ENCODE peak calls at places on chromosomes 11 and 22, in five cellular contexts. G, F, I, Y and T are unnamed samples.

GRCh38 chr11:62842171-62842717 is 2.9 kb upstream of the WDR74 start:
- DNase-seq in G (peak), F (no peak), I (peak), Y (no peak), T (no peak)

GRCh38 chr11:47104337-47104950 is 72.2 kb downstream of the ARFGAP2 start:
- DNase-seq in G (no peak), F (peak), I (no peak), Y (no peak), T (no peak)

GRCh38 chr22:46245515-46245914 is 4.6 kb downstream of the CDPF1 start:
- DNase-seq in G (peak), F (no peak), I (no peak), Y (no peak), T (no peak)

GRCh38 chr22:21951931-21952465 is 650 bp downstream of the PPM1F start:
- DNase-seq in G (peak), F (peak), I (no peak), Y (no peak), T (no peak)

GRCh38 chr11:111975076-111975806 is 38.1 kb downstream of the DIXDC1 start:
- DNase-seq in G (no peak), F (no peak), I (no peak), Y (peak), T (no peak)

GRCh38 chr11:77602385-77603105 is 12.8 kb downstream of the AQP11 start:
- DNase-seq in G (no peak), F (peak), I (no peak), Y (peak), T (no peak)

GRCh38 chr11:2474059-2474901 is 29.5 kb downstream of the KCNQ1 start:
- DNase-seq in G (no peak), F (no peak), I (no peak), Y (no peak), T (no peak)

GRCh38 chr11:126585388-126586302 is 230.2 kb downstream of the ST3GAL4 start:
- DNase-seq in G (peak), F (peak), I (peak), Y (peak), T (no peak)

GRCh38 chr22:18057568-18058209 is 20.1 kb upstream of the PEX26 start:
- DNase-seq in G (no peak), F (peak), I (peak), Y (peak), T (no peak)

GRCh38 chr11:119148855-119149370 is at the start of gene ABCG4:
- DNase-seq in G (peak), F (no peak), I (no peak), Y (no peak), T (no peak)

GRCh38 chr11:108019870-108020540 is 11.3 kb downstream of the CUL5 start:
- DNase-seq in G (no peak), F (peak), I (no peak), Y (no peak), T (no peak)

GRCh38 chr11:75041263-75041662 is 52.5 kb downstream of the NEU3 start:
- DNase-seq in G (no peak), F (no peak), I (no peak), Y (no peak), T (no peak)

GRCh38 chr22:30941363-30941740 is 27.2 kb downstream of the MORC2 start:
- DNase-seq in G (no peak), F (no peak), I (no peak), Y (no peak), T (no peak)

GRCh38 chr11:77726524-77726923 is 88.9 kb upstream of the CLNS1A start:
- DNase-seq in G (no peak), F (no peak), I (no peak), Y (no peak), T (no peak)

GRCh38 chr22:41619979-41620645 is 731 bp downstream of the DESI1 start:
- DNase-seq in G (peak), F (no peak), I (peak), Y (no peak), T (peak)

GRCh38 chr11:128190312-128190711 is 397.0 kb downstream of the ETS1 start:
- DNase-seq in G (no peak), F (no peak), I (no peak), Y (no peak), T (no peak)

GRCh38 chr22:24442352-24442744 is 14.9 kb downstream of the ADORA2A start:
- DNase-seq in G (no peak), F (no peak), I (no peak), Y (no peak), T (no peak)

GRCh38 chr22:20155330-20156041 is 4.6 kb upstream of the CCDC188 start:
- DNase-seq in G (peak), F (no peak), I (peak), Y (no peak), T (no peak)

GRCh38 chr22:40631925-40632324 is 4.6 kb downstream of the MRTFA start:
- DNase-seq in G (no peak), F (no peak), I (no peak), Y (no peak), T (no peak)

GRCh38 chr22:19448076-19448607 is 631 bp upstream of the C22orf39 start:
- DNase-seq in G (no peak), F (peak), I (no peak), Y (peak), T (no peak)

GRCh38 chr11:99383628-99384300 is 363.0 kb downstream of the CNTN5 start:
- DNase-seq in G (no peak), F (no peak), I (no peak), Y (no peak), T (no peak)

GRCh38 chr11:43955381-43956118 is 13.1 kb downstream of the C11orf96 start:
- DNase-seq in G (no peak), F (peak), I (no peak), Y (no peak), T (no peak)

GRCh38 chr11:68033708-68034045 is 3.2 kb downstream of the NDUFS8 start:
- DNase-seq in G (no peak), F (no peak), I (no peak), Y (no peak), T (no peak)

GRCh38 chr11:37978647-37979046 is 1380.6 kb upstream of the RAG2 start:
- DNase-seq in G (no peak), F (no peak), I (no peak), Y (no peak), T (no peak)

GRCh38 chr11:8233691-8234424 is 29.8 kb downstream of the LMO1 start:
- DNase-seq in G (no peak), F (peak), I (no peak), Y (peak), T (no peak)

GRCh38 chr22:36977401-36977861 is 41.8 kb downstream of the TST start:
- DNase-seq in G (peak), F (peak), I (peak), Y (peak), T (peak)

GRCh38 chr11:134762248-134763029 is 350.4 kb upstream of the B3GAT1 start:
- DNase-seq in G (no peak), F (peak), I (no peak), Y (no peak), T (no peak)

GRCh38 chr11:394858-395655 is 1.0 kb downstream of the PKP3 start:
- DNase-seq in G (no peak), F (no peak), I (no peak), Y (no peak), T (no peak)

GRCh38 chr11:65817815-65818680 is 15.7 kb upstream of the SNX32 start:
- DNase-seq in G (peak), F (peak), I (peak), Y (peak), T (peak)

GRCh38 chr22:28139993-28140392 is 220.9 kb upstream of the PITPNB start:
- DNase-seq in G (no peak), F (peak), I (no peak), Y (no peak), T (no peak)

GRCh38 chr11:2172676-2173075 is 1.1 kb upstream of the TH start:
- DNase-seq in G (no peak), F (no peak), I (no peak), Y (no peak), T (no peak)

DNA sequence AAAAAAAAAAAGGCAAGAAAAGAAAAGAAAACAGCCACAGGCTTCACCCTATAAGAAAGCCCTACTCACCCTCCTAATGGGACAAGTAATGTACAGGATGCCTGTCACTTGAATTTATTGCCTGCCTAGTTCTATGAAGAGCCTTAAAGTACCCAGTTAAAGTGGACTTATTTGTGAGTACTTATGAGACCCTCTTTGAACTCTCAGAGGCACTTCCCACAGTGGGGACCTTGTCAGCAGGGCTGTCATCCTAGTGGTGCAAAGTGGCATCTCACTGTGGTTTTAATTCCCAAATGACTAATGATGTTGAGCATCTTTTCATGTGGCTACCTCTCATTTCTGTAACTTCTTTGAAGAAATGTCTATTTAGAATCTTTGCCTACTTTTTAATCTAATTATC is 41.8 kb upstream of the BARX2 start:
- DNase-seq in G (no peak), F (no peak), I (no peak), Y (no peak), T (no peak)
- TF ChIP-seq CTCF in G (no peak), F (no peak), I (no peak), Y (no peak), T (no peak)

GRCh38 chr11:124725719-124726105 is 14.0 kb upstream of the NRGN start:
- DNase-seq in G (no peak), F (peak), I (no peak), Y (no peak), T (no peak)
- TF ChIP-seq POLR2A in G (no peak), F (no peak), I (no peak), Y (no peak), T (no peak)

GRCh38 chr11:101288392-101288791 is 158.8 kb upstream of the PGR start:
- DNase-seq in G (no peak), F (no peak), I (no peak), Y (no peak), T (no peak)
- TF ChIP-seq CTCF in G (no peak), F (no peak), I (no peak), Y (no peak), T (no peak)

GRCh38 chr11:69572861-69573260 is 68.1 kb upstream of the CCND1 start:
- DNase-seq in G (no peak), F (no peak), I (no peak), Y (no peak), T (no peak)

GRCh38 chr11:69572233-69572860 is 68.6 kb upstream of the CCND1 start:
- DNase-seq in G (no peak), F (no peak), I (no peak), Y (no peak), T (no peak)

GRCh38 chr11:69567951-69568808 is 72.8 kb upstream of the CCND1 start:
- DNase-seq in G (no peak), F (peak), I (no peak), Y (no peak), T (no peak)

GRCh38 chr11:69568809-69569097 is 72.2 kb upstream of the CCND1 start:
- DNase-seq in G (no peak), F (no peak), I (no peak), Y (no peak), T (no peak)

GRCh38 chr11:69569306-69570200 is 71.4 kb upstream of the CCND1 start:
- DNase-seq in G (no peak), F (no peak), I (no peak), Y (no peak), T (no peak)
- TF ChIP-seq POLR2A in G (no peak), F (no peak), I (no peak), Y (no peak), T (no peak)

GRCh38 chr11:123517559-123518364 is 87.7 kb downstream of the GRAMD1B start:
- DNase-seq in G (no peak), F (no peak), I (no peak), Y (no peak), T (no peak)
- TF ChIP-seq CTCF in G (no peak), F (no peak), I (no peak), Y (no peak), T (no peak)